ENCODE peak calls at places on chromosomes 7 and 10, in five cellular contexts. F, K, H, Q and I are unnamed samples.

GRCh38 chr10:27242951-27243551 is 2.5 kb upstream of the ACBD5 start:
- DNase-seq in H (peak; percentile 80), K (no peak), F (peak; percentile 38), Q (peak; percentile 82), I (peak; percentile 43)

GRCh38 chr7:130008941-130009847 is 42.0 kb downstream of the ZC3HC1 start:
- DNase-seq in F (peak; percentile 15), Q (peak; percentile 62), K (peak; percentile 62), H (peak; percentile 62), I (peak; percentile 96)

GRCh38 chr7:18125536-18125935 is 97.9 kb upstream of the PRPS1L1 start:
- DNase-seq in Q (peak; percentile 2), K (no peak), F (no peak), H (no peak), I (no peak)

GRCh38 chr7:137981668-137982067 is 20.2 kb downstream of the CREB3L2 start:
- DNase-seq in K (no peak), F (no peak), Q (no peak), H (no peak), I (no peak)

GRCh38 chr7:45162943-45163691 is 5.5 kb downstream of the RAMP3 start:
- DNase-seq in F (no peak), Q (no peak), K (peak; percentile 28), H (no peak), I (no peak)

GRCh38 chr7:139095194-139095659 is 14.3 kb downstream of the ZC3HAV1 start:
- DNase-seq in K (no peak), H (no peak), F (no peak), Q (no peak), I (no peak)

GRCh38 chr7:157464971-157465481 is 128.2 kb downstream of the DNAJB6 start:
- DNase-seq in F (no peak), Q (no peak), H (no peak), K (peak; percentile 38), I (no peak)

GRCh38 chr7:13742126-13742525 is 247.3 kb downstream of the ETV1 start:
- DNase-seq in Q (peak; percentile 28), H (no peak), F (peak; percentile 74), K (no peak), I (no peak)

GRCh38 chr10:101694674-101695403 is at the start of gene FBXW4:
- DNase-seq in Q (peak; percentile 18), H (peak; percentile 37), K (peak; percentile 77), F (no peak), I (no peak)

GRCh38 chr10:61108880-61109279 is 164.9 kb upstream of the RHOBTB1 start:
- DNase-seq in K (no peak), F (peak; percentile 19), H (no peak), Q (no peak), I (no peak)

GRCh38 chr7:41185851-41186250 is 517.0 kb downstream of the INHBA start:
- DNase-seq in H (no peak), F (no peak), K (no peak), Q (no peak), I (peak; percentile 90)

GRCh38 chr7:18808026-18808425 is 309.4 kb downstream of the TWIST1 start:
- DNase-seq in Q (no peak), F (no peak), K (no peak), H (no peak), I (no peak)

GRCh38 chr7:147570390-147570789 is 1020.2 kb upstream of the C7orf33 start:
- DNase-seq in Q (no peak), F (no peak), K (no peak), H (no peak), I (peak; percentile 51)

GRCh38 chr10:7686351-7687171 is 16.6 kb upstream of the ITIH2 start:
- DNase-seq in F (no peak), H (no peak), K (peak; percentile 53), Q (no peak), I (no peak)

GRCh38 chr7:126605056-126605455 is 647.7 kb downstream of the GRM8 start:
- DNase-seq in F (no peak), H (no peak), K (no peak), Q (no peak), I (no peak)

GRCh38 chr10:62653254-62653653 is 151.3 kb upstream of the ADO start:
- DNase-seq in Q (no peak), H (no peak), K (no peak), F (no peak), I (no peak)

GRCh38 chr10:24484771-24485170 is 238.9 kb downstream of the ARHGAP21 start:
- DNase-seq in F (no peak), Q (no peak), H (no peak), K (no peak), I (no peak)

GRCh38 chr7:91285966-91286365 is 21.7 kb downstream of the FZD1 start:
- DNase-seq in Q (peak; percentile 58), H (no peak), F (no peak), K (no peak), I (no peak)

GRCh38 chr7:137696376-137696775 is 150.4 kb downstream of the DGKI start:
- DNase-seq in K (no peak), F (no peak), H (no peak), Q (no peak), I (no peak)

GRCh38 chr7:23072043-23072442 is 33.5 kb upstream of the KLHL7 start:
- DNase-seq in Q (peak; percentile 28), H (no peak), K (no peak), F (no peak), I (no peak)

GRCh38 chr7:3005257-3005656 is 38.4 kb downstream of the CARD11 start:
- DNase-seq in Q (no peak), K (no peak), H (no peak), F (no peak), I (no peak)

GRCh38 chr10:35896011-35896410 is 253.9 kb upstream of the FZD8 start:
- DNase-seq in K (no peak), H (no peak), F (peak; percentile 63), Q (peak; percentile 90), I (no peak)

GRCh38 chr7:50865450-50865849 is 82.8 kb upstream of the GRB10 start:
- DNase-seq in F (no peak), Q (no peak), H (no peak), K (no peak), I (no peak)

GRCh38 chr7:50866343-50867047 is 83.8 kb upstream of the GRB10 start:
- DNase-seq in Q (no peak), H (no peak), F (no peak), K (no peak), I (no peak)

GRCh38 chr7:50867048-50867383 is 84.3 kb upstream of the GRB10 start:
- DNase-seq in Q (no peak), H (no peak), K (no peak), F (no peak), I (no peak)

GRCh38 chr7:50868426-50869100 is 85.9 kb upstream of the GRB10 start:
- DNase-seq in K (no peak), H (no peak), Q (peak; percentile 15), F (no peak), I (no peak)

DNA sequence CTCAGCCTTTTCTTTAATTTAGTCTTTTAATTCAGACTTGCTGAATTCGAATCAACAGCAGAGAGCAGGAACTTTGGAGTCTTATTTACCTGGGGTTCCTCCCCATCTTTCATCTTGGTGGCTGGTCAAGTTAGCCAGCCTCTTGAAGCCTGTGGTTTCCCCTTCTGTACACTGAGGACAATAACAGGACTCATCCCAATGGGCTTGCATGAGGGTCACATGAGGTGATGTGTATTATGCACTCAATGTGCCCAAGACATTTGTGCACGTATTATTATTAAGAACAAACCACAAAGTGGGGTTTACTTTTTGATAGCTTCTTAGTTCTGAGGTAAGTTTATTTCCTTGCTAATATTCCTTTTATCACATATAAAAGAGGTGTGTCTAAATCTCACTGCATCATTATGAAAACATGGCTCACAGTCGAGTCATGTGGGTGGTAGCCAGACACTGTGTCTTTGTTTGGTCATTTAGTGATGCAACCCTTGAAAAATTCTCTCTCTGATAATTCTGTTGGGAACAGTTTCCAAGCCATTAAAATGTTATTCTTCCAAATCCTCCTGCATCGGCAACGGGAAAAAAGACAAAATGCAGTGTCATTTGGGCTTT is 86.5 kb upstream of the GRB10 start:
- DNase-seq in F (peak; percentile 91), Q (peak; percentile 87), H (no peak), K (no peak), I (peak; percentile 29)
- H3K27ac ChIP-seq in F (peak overlapping the region; percentile 95), Q (no peak overlapping the region), H (no peak overlapping the region), K (no peak overlapping the region), I (peak overlapping the region; percentile 61)

GRCh38 chr7:141551773-141552162 is 558 bp downstream of the AGK start:
- DNase-seq in F (no peak), K (no peak), Q (no peak), H (no peak), I (no peak)

GRCh38 chr7:141549582-141549981 is 1.6 kb upstream of the AGK start:
- DNase-seq in F (no peak), K (no peak), Q (no peak), H (no peak), I (no peak)

GRCh38 chr7:141550694-141551079 is 523 bp upstream of the AGK start:
- DNase-seq in H (no peak), K (no peak), F (no peak), Q (no peak), I (no peak)

DNA sequence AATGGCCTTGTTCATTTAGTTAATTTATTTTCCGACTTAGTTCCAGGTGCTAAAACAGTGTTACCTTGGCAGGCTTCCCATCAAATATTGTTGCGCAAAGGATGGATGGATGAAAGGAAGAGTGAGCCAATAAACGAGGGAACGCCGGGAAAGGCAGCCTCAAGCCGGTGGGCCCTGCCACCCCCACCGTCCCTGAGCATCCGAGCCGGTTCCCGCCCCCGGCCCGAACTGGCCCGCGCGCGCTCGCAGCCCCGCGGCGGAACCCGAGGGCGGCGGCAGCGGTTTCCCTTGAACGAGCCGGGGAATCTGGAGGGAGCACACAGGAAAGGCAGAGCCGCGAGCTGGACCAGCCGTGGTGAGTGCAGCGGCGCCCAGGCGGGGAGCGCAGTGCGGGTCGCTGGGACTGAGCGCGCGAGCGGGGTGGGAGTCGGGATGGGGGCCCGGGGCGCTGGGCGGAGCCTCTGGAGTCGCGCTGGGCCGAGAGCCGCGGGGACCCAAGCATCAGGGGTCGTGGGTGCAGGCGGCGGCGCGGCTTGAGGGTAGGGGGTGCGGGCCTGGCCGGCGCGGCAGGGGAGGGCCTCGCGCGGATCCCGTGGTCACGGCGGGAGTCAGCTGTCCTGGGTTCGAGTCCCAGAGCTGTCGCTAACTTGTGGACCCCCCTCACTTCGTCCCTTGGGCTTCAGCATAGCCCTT is at the start of gene AGK:
- DNase-seq in F (peak; percentile 62), Q (peak; percentile 75), K (peak; percentile 78), H (peak; percentile 70), I (peak; percentile 8)
- H3K27ac ChIP-seq in F (peak within 1 kb of the TSS; percentile 69), Q (peak within 1 kb of the TSS; percentile 46), K (peak within 1 kb of the TSS; percentile 70), H (no peak within 1 kb of the TSS), I (peak within 1 kb of the TSS; percentile 6)

GRCh38 chr7:33979300-33979806 is 74.0 kb downstream of the BMPER start:
- DNase-seq in H (no peak), K (no peak), Q (no peak), F (no peak), I (no peak)
- H3K27ac ChIP-seq in H (no peak overlapping the region), K (no peak overlapping the region), Q (peak overlapping the region; percentile 92), F (peak overlapping the region; percentile 88), I (peak overlapping the region; percentile 23)

GRCh38 chr7:127798769-127799372 is 146.9 kb downstream of the SND1 start:
- DNase-seq in F (no peak), K (no peak), H (no peak), Q (no peak), I (no peak)
- H3K27ac ChIP-seq in F (no peak overlapping the region), K (no peak overlapping the region), H (no peak overlapping the region), Q (no peak overlapping the region), I (no peak overlapping the region)